ENCODE peak calls at places on chromosomes 4 and X, in nine cellular contexts. P is IMR-90; B is pancreas; V is OCI-LY7; D is CD4-positive, alpha-beta T cell; E is naive thymus-derived CD4-positive, alpha-beta T cell; L is sigmoid colon; Z is left ventricle myocardium inferior; C is uterus. S is an unnamed sample.

GRCh38 chr4:168218663-168219062 is 99.9 kb downstream of the DDX60 start:
- DNase-seq in P (peak), B (no peak), V (no peak), D (no peak), E (no peak), L (no peak), Z (no peak), C (no peak), S (peak)

GRCh38 chr4:604131-604530 is 21.2 kb upstream of the PDE6B start:
- DNase-seq in P (no peak), B (no peak), V (peak), D (no peak), E (no peak), L (no peak), Z (no peak), C (no peak), S (no peak)

GRCh38 chr4:139643042-139643895 is 22.4 kb upstream of the MGST2 start:
- DNase-seq in P (no peak), B (no peak), V (no peak), D (no peak), E (no peak), L (no peak), Z (no peak), C (no peak), S (no peak)

GRCh38 chr4:84825701-84826100 is 140.8 kb downstream of the WDFY3 start:
- DNase-seq in P (no peak), B (no peak), V (no peak), D (no peak), E (no peak), L (no peak), Z (no peak), C (no peak), S (no peak)

GRCh38 chr4:109079177-109079576 is 223.3 kb downstream of the COL25A1 start:
- DNase-seq in P (peak), B (no peak), V (no peak), D (no peak), E (no peak), L (no peak), Z (no peak), C (no peak), S (no peak)

GRCh38 chr4:149999485-150000074 is 78.7 kb upstream of the DCLK2 start:
- DNase-seq in P (peak), B (no peak), V (peak), D (no peak), E (no peak), L (peak), Z (no peak), C (peak), S (peak)

GRCh38 chrX:81261576-81261975 is 59.7 kb downstream of the SH3BGRL start:
- DNase-seq in P (peak), B (no peak), V (no peak), D (no peak), E (no peak), L (no peak), Z (no peak), C (no peak), S (peak)

GRCh38 chr4:73723029-73723428 is 17.3 kb upstream of the CXCL8 start:
- DNase-seq in P (no peak), B (no peak), V (no peak), D (no peak), E (no peak), L (no peak), Z (no peak), C (no peak), S (no peak)

GRCh38 chrX:154294791-154295580 is at the start of gene TEX28:
- DNase-seq in P (no peak), B (no peak), V (no peak), D (no peak), E (no peak), L (no peak), Z (no peak), C (no peak), S (no peak)

GRCh38 chrX:32525234-32525633 is 686.1 kb downstream of the DMD start:
- DNase-seq in P (no peak), B (no peak), V (no peak), D (no peak), E (no peak), L (no peak), Z (no peak), C (no peak), S (no peak)

GRCh38 chr4:8228319-8229250 is 29.5 kb downstream of the SH3TC1 start:
- DNase-seq in P (peak), B (peak), V (peak), D (peak), E (peak), L (peak), Z (peak), C (peak), S (peak)

GRCh38 chr4:8285143-8285975 is 15.8 kb downstream of the HTRA3 start:
- DNase-seq in P (no peak), B (no peak), V (no peak), D (no peak), E (no peak), L (peak), Z (peak), C (no peak), S (no peak)

GRCh38 chr4:7518871-7519637 is 84.3 kb upstream of the PSAPL1 start:
- DNase-seq in P (no peak), B (no peak), V (no peak), D (no peak), E (no peak), L (no peak), Z (peak), C (no peak), S (no peak)

GRCh38 chrX:27680726-27681125 is 90.6 kb downstream of the DCAF8L2 start:
- DNase-seq in P (peak), B (no peak), V (no peak), D (no peak), E (no peak), L (no peak), Z (no peak), C (no peak), S (peak)

GRCh38 chr4:7659429-7660175 is 224.9 kb upstream of the PSAPL1 start:
- DNase-seq in P (no peak), B (no peak), V (no peak), D (no peak), E (no peak), L (no peak), Z (no peak), C (no peak), S (no peak)

GRCh38 chr4:99504804-99505502 is 5.9 kb upstream of the C4orf17 start:
- DNase-seq in P (no peak), B (no peak), V (no peak), D (peak), E (no peak), L (no peak), Z (no peak), C (no peak), S (peak)

GRCh38 chrX:107710617-107711391 is 64.8 kb downstream of the TSC22D3 start:
- DNase-seq in P (peak), B (no peak), V (peak), D (no peak), E (peak), L (peak), Z (no peak), C (peak), S (peak)
- H3K27ac ChIP-seq in P (peak), B (no peak), V (peak), D (peak), E (peak), L (peak), Z (peak), C (peak), S (peak)

GRCh38 chrX:16659326-16659725 is 9.4 kb downstream of the S100G start:
- DNase-seq in P (no peak), B (no peak), V (no peak), D (no peak), E (no peak), L (no peak), Z (no peak), C (no peak), S (no peak)
- H3K27ac ChIP-seq in P (peak), B (no peak), V (no peak), D (no peak), E (no peak), L (no peak), Z (no peak), C (no peak), S (no peak)

GRCh38 chr4:181509073-181509472 is 734.1 kb upstream of the TENM3 start:
- DNase-seq in P (no peak), B (no peak), V (no peak), D (no peak), E (no peak), L (no peak), Z (no peak), C (no peak), S (no peak)
- H3K27ac ChIP-seq in P (no peak), B (no peak), V (no peak), D (no peak), E (no peak), L (no peak), Z (no peak), C (no peak), S (no peak)

GRCh38 chrX:46179748-46180147 is 365.5 kb downstream of the ZNF674 start:
- DNase-seq in P (no peak), B (no peak), V (no peak), D (no peak), E (no peak), L (no peak), Z (no peak), C (no peak), S (peak)

GRCh38 chrX:46184749-46185148 is 360.5 kb downstream of the ZNF674 start:
- DNase-seq in P (no peak), B (no peak), V (no peak), D (no peak), E (no peak), L (no peak), Z (no peak), C (no peak), S (peak)

GRCh38 chrX:46173159-46173558 is 372.1 kb downstream of the ZNF674 start:
- DNase-seq in P (no peak), B (no peak), V (no peak), D (no peak), E (no peak), L (no peak), Z (no peak), C (no peak), S (no peak)

GRCh38 chrX:46180258-46180687 is 364.9 kb downstream of the ZNF674 start:
- DNase-seq in P (peak), B (no peak), V (no peak), D (no peak), E (no peak), L (no peak), Z (no peak), C (no peak), S (peak)

GRCh38 chrX:46178763-46179162 is 366.5 kb downstream of the ZNF674 start:
- DNase-seq in P (no peak), B (no peak), V (no peak), D (no peak), E (no peak), L (no peak), Z (no peak), C (no peak), S (no peak)
- H3K27ac ChIP-seq in P (no peak), B (no peak), V (no peak), D (no peak), E (no peak), L (no peak), Z (no peak), C (no peak), S (no peak)

S was measured in foreskin keratinocyte.